ENCODE peak calls at places on chromosome 6, in ten cellular contexts. L, A, B, P, F, O, T, U, E and Q are unnamed samples.

GRCh38 chr6:149129401-149130077 is 188.0 kb upstream of the TAB2 start:
- DNase-seq in L (no peak), A (no peak), B (no peak), P (no peak), F (no peak), O (no peak), T (no peak), U (no peak), E (peak), Q (peak)

GRCh38 chr6:1577146-1577680 is 32.5 kb upstream of the FOXC1 start:
- DNase-seq in L (no peak), A (no peak), B (no peak), P (no peak), F (no peak), O (peak), T (no peak), U (no peak), E (no peak), Q (no peak)

GRCh38 chr6:33199687-33200233 is 705 bp downstream of the RXRB start:
- DNase-seq in L (peak), A (no peak), B (no peak), P (peak), F (peak), O (peak), T (peak), U (no peak), E (no peak), Q (peak)

GRCh38 chr6:72669324-72669723 is 47.5 kb downstream of the KCNQ5 start:
- DNase-seq in L (no peak), A (no peak), B (no peak), P (no peak), F (no peak), O (no peak), T (no peak), U (no peak), E (no peak), Q (no peak)

GRCh38 chr6:110255356-110255755 is 75.1 kb downstream of the CDC40 start:
- DNase-seq in L (no peak), A (no peak), B (no peak), P (no peak), F (no peak), O (no peak), T (peak), U (no peak), E (no peak), Q (peak)

GRCh38 chr6:2231438-2231837 is 14.0 kb downstream of the GMDS start:
- DNase-seq in L (no peak), A (no peak), B (no peak), P (no peak), F (no peak), O (no peak), T (no peak), U (no peak), E (peak), Q (peak)

GRCh38 chr6:53615633-53616449 is 49.7 kb downstream of the KLHL31 start:
- DNase-seq in L (peak), A (no peak), B (no peak), P (no peak), F (peak), O (no peak), T (no peak), U (no peak), E (peak), Q (peak)

GRCh38 chr6:94389218-94389617 is 969.9 kb upstream of the EPHA7 start:
- DNase-seq in L (no peak), A (no peak), B (no peak), P (no peak), F (no peak), O (no peak), T (no peak), U (no peak), E (no peak), Q (no peak)

GRCh38 chr6:149963212-149963461 is 606 bp upstream of the ULBP1 start:
- DNase-seq in L (no peak), A (no peak), B (no peak), P (peak), F (peak), O (no peak), T (peak), U (no peak), E (peak), Q (no peak)

GRCh38 chr6:3162565-3163247 is 5.4 kb upstream of the TUBB2A start:
- DNase-seq in L (peak), A (peak), B (peak), P (peak), F (peak), O (peak), T (peak), U (peak), E (peak), Q (peak)

GRCh38 chr6:108699290-108700041 is 138.7 kb downstream of the FOXO3 start:
- DNase-seq in L (no peak), A (no peak), B (no peak), P (no peak), F (no peak), O (no peak), T (peak), U (no peak), E (no peak), Q (no peak)

GRCh38 chr6:142947702-142948480 is 2.9 kb upstream of the HIVEP2 start:
- DNase-seq in L (no peak), A (no peak), B (no peak), P (no peak), F (no peak), O (no peak), T (no peak), U (no peak), E (no peak), Q (no peak)

GRCh38 chr6:106360410-106360988 is at the start of gene CRYBG1:
- DNase-seq in L (peak), A (peak), B (peak), P (peak), F (peak), O (peak), T (peak), U (peak), E (no peak), Q (peak)

GRCh38 chr6:26211963-26212362 is 124.7 kb downstream of the HFE start:
- DNase-seq in L (no peak), A (no peak), B (no peak), P (no peak), F (no peak), O (no peak), T (no peak), U (no peak), E (no peak), Q (no peak)

GRCh38 chr6:150201285-150201684 is 58.4 kb downstream of the PPP1R14C start:
- DNase-seq in L (no peak), A (no peak), B (no peak), P (no peak), F (no peak), O (no peak), T (no peak), U (no peak), E (no peak), Q (no peak)

GRCh38 chr6:116369540-116370327 is 1.0 kb upstream of the DSE start:
- DNase-seq in L (no peak), A (no peak), B (no peak), P (no peak), F (no peak), O (no peak), T (peak), U (no peak), E (no peak), Q (no peak)

GRCh38 chr6:36769676-36770499 is 69.4 kb downstream of the CPNE5 start:
- DNase-seq in L (peak), A (no peak), B (no peak), P (peak), F (no peak), O (no peak), T (no peak), U (no peak), E (peak), Q (peak)

GRCh38 chr6:110491644-110492317 is 15.4 kb upstream of the SLC22A16 start:
- DNase-seq in L (no peak), A (no peak), B (no peak), P (no peak), F (no peak), O (no peak), T (peak), U (no peak), E (peak), Q (peak)

GRCh38 chr6:148935705-148936306 is 189.0 kb downstream of the UST start:
- DNase-seq in L (no peak), A (no peak), B (no peak), P (no peak), F (no peak), O (no peak), T (no peak), U (no peak), E (peak), Q (peak)

GRCh38 chr6:90695316-90695715 is 108.4 kb upstream of the MAP3K7 start:
- DNase-seq in L (no peak), A (no peak), B (no peak), P (no peak), F (no peak), O (no peak), T (no peak), U (no peak), E (no peak), Q (no peak)

GRCh38 chr6:157464653-157465535 is 83.9 kb downstream of the ZDHHC14 start:
- DNase-seq in L (no peak), A (no peak), B (no peak), P (no peak), F (no peak), O (no peak), T (peak), U (no peak), E (no peak), Q (no peak)

GRCh38 chr6:139369568-139370046 is 4.8 kb downstream of the CITED2 start:
- DNase-seq in L (no peak), A (no peak), B (no peak), P (peak), F (peak), O (no peak), T (peak), U (no peak), E (peak), Q (peak)

GRCh38 chr6:25002326-25003066 is 66.7 kb upstream of the RIPOR2 start:
- DNase-seq in L (no peak), A (no peak), B (no peak), P (no peak), F (no peak), O (no peak), T (no peak), U (no peak), E (no peak), Q (no peak)